ENCODE peak calls at places on chromosomes 7 and 10, in ten cellular contexts. L is sigmoid colon, E is B cell, Z is GM06990, F is lung, P is foreskin fibroblast, J is cardiac muscle cell, R is fibroblast of lung, T is dorsolateral prefrontal cortex, Y is choroid plexus epithelial cell. S is an unnamed sample.

GRCh38 chr10:118471863-118472262 is 123.6 kb downstream of the PRLHR start:
- DNase-seq in L (no peak), E (no peak), Z (no peak), F (no peak), P (peak), J (no peak), R (no peak), T (no peak), Y (peak), S (peak)

GRCh38 chr7:107045980-107046379 is 1.5 kb downstream of the PRKAR2B start:
- DNase-seq in L (no peak), E (no peak), Z (no peak), F (no peak), P (peak), J (no peak), R (peak), T (no peak), Y (peak), S (peak)

GRCh38 chr7:12796397-12797136 is 109.1 kb downstream of the ARL4A start:
- DNase-seq in L (no peak), E (no peak), Z (no peak), F (no peak), P (no peak), J (no peak), R (no peak), T (no peak), Y (no peak), S (no peak)

GRCh38 chr7:99386584-99387238 is 12.2 kb downstream of the ARPC1B start:
- DNase-seq in L (no peak), E (no peak), Z (no peak), F (no peak), P (peak), J (no peak), R (peak), T (no peak), Y (peak), S (peak)

GRCh38 chr7:101134399-101134980 is 7.6 kb downstream of the SERPINE1 start:
- DNase-seq in L (no peak), E (no peak), Z (no peak), F (no peak), P (peak), J (no peak), R (peak), T (no peak), Y (peak), S (peak)

GRCh38 chr7:22842383-22842903 is 19.8 kb upstream of the TOMM7 start:
- DNase-seq in L (peak), E (no peak), Z (no peak), F (no peak), P (no peak), J (no peak), R (no peak), T (no peak), Y (no peak), S (no peak)

GRCh38 chr10:113475381-113475807 is 77.5 kb upstream of the HABP2 start:
- DNase-seq in L (no peak), E (no peak), Z (no peak), F (no peak), P (peak), J (no peak), R (no peak), T (no peak), Y (peak), S (peak)

GRCh38 chr7:70114854-70115253 is 516.6 kb downstream of the AUTS2 start:
- DNase-seq in L (no peak), E (no peak), Z (no peak), F (no peak), P (no peak), J (no peak), R (no peak), T (no peak), Y (no peak), S (no peak)

GRCh38 chr7:139725843-139726484 is 51.8 kb downstream of the HIPK2 start:
- DNase-seq in L (no peak), E (no peak), Z (no peak), F (no peak), P (no peak), J (no peak), R (no peak), T (no peak), Y (no peak), S (no peak)

GRCh38 chr10:13787015-13787421 is 200.3 kb downstream of the PRPF18 start:
- DNase-seq in L (no peak), E (peak), Z (peak), F (no peak), P (no peak), J (no peak), R (no peak), T (no peak), Y (peak), S (peak)

GRCh38 chr7:134660961-134661376 is 14.3 kb downstream of the BPGM start:
- DNase-seq in L (no peak), E (no peak), Z (no peak), F (no peak), P (peak), J (no peak), R (peak), T (no peak), Y (peak), S (peak)

GRCh38 chr10:49768329-49768728 is 6.2 kb upstream of the OGDHL start:
- DNase-seq in L (no peak), E (peak), Z (no peak), F (no peak), P (no peak), J (no peak), R (no peak), T (no peak), Y (no peak), S (no peak)

GRCh38 chr10:125123363-125124113 is 36.8 kb downstream of the CTBP2 start:
- DNase-seq in L (peak), E (no peak), Z (no peak), F (peak), P (peak), J (no peak), R (peak), T (peak), Y (peak), S (peak)

GRCh38 chr10:125118701-125119100 is 41.7 kb downstream of the CTBP2 start:
- DNase-seq in L (peak), E (no peak), Z (no peak), F (no peak), P (no peak), J (no peak), R (no peak), T (no peak), Y (no peak), S (no peak)

GRCh38 chr10:125122566-125122965 is 37.8 kb downstream of the CTBP2 start:
- DNase-seq in L (peak), E (no peak), Z (no peak), F (no peak), P (no peak), J (no peak), R (no peak), T (no peak), Y (no peak), S (no peak)

GRCh38 chr10:125120046-125120710 is 40.2 kb downstream of the CTBP2 start:
- DNase-seq in L (peak), E (no peak), Z (no peak), F (no peak), P (no peak), J (no peak), R (peak), T (no peak), Y (peak), S (no peak)

GRCh38 chr10:125121003-125121402 is 39.4 kb downstream of the CTBP2 start:
- DNase-seq in L (peak), E (no peak), Z (no peak), F (no peak), P (no peak), J (no peak), R (no peak), T (no peak), Y (no peak), S (no peak)
- TF ChIP-seq CTCF in L (no peak), E (no peak), Z (no peak), F (no peak), P (no peak), J (no peak), R (no peak), T (no peak), Y (no peak), S (no peak)

GRCh38 chr7:96089511-96089910 is 232.4 kb downstream of the SLC25A13 start:
- DNase-seq in L (no peak), E (no peak), Z (no peak), F (no peak), P (no peak), J (no peak), R (no peak), T (no peak), Y (no peak), S (no peak)
- TF ChIP-seq CTCF in L (no peak), E (no peak), Z (no peak), F (no peak), P (no peak), J (no peak), R (no peak), T (no peak), Y (no peak), S (no peak)

DNA sequence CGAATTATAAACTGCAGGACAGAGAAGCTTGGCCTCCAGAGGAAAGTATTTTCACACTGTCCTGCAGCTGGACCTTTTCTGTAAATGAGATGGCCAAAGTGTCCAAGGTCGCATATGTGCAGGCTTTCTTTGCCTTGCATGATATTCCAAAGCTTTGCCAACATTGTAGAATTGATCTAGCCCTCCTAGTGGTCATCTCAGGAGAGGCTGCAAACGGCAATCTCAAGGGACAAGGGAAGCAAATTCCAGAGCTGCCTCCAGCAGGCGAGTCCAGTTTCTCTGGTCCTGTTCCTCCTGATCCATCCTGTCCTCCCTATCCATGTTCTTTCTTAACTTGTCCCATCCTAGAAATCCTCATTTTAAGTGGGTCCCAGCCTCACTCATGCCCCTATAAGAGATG is 373.4 kb upstream of the PCDH15 start:
- DNase-seq in L (no peak), E (no peak), Z (no peak), F (no peak), P (no peak), J (peak), R (no peak), T (no peak), Y (peak), S (no peak)
- TF ChIP-seq CTCF in L (no peak), E (no peak), Z (no peak), F (no peak), P (no peak), J (no peak), R (no peak), T (no peak), Y (peak), S (no peak)

GRCh38 chr10:102101152-102101551 is 19.0 kb downstream of the LDB1 start:
- DNase-seq in L (no peak), E (no peak), Z (no peak), F (no peak), P (no peak), J (no peak), R (no peak), T (no peak), Y (peak), S (no peak)
- TF ChIP-seq CTCF in L (no peak), E (no peak), Z (peak), F (no peak), P (no peak), J (no peak), R (no peak), T (no peak), Y (peak), S (no peak)

GRCh38 chr7:90408142-90408541 is 4.9 kb downstream of the CLDN12 start:
- DNase-seq in L (no peak), E (no peak), Z (no peak), F (no peak), P (no peak), J (no peak), R (no peak), T (no peak), Y (no peak), S (no peak)

GRCh38 chr7:90413185-90413528 is 9.9 kb downstream of the CLDN12 start:
- DNase-seq in L (no peak), E (no peak), Z (no peak), F (no peak), P (no peak), J (no peak), R (no peak), T (no peak), Y (no peak), S (no peak)

GRCh38 chr7:90411510-90411909 is 8.2 kb downstream of the CLDN12 start:
- DNase-seq in L (no peak), E (no peak), Z (no peak), F (no peak), P (peak), J (no peak), R (no peak), T (no peak), Y (no peak), S (no peak)

GRCh38 chr7:90409667-90410066 is 6.4 kb downstream of the CLDN12 start:
- DNase-seq in L (no peak), E (no peak), Z (no peak), F (no peak), P (no peak), J (no peak), R (peak), T (no peak), Y (no peak), S (no peak)

DNA sequence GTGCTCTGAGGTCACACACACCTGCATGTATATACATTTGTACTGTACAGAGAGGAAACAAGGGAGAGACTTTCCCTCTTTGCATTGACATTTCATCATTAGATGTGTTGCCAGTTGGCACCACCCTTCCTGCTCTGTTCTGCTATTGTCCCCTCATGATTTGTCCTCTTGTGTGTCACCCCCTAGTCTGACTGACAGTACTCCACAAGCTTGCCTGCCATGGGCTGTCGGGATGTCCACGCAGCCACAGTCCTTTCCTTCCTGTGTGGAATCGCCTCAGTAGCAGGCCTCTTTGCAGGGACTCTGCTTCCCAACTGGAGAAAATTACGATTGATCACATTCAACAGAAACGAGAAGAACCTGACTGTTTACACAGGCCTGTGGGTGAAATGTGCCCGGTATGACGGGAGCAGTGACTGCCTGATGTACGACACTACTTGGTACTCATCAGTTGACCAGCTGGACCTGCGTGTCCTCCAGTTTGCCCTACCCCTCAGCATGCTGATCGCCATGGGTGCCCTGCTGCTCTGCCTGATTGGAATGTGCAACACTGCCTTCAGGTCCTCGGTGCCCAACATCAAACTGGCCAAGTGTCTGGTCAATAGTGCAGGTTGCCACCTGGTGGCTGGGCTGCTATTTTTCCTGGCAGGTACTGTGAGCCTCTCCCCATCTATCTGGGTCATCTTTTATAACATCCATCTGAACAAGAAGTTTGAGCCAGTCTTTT is 9.4 kb downstream of the CLDN12 start:
- DNase-seq in L (no peak), E (no peak), Z (peak), F (no peak), P (no peak), J (no peak), R (peak), T (no peak), Y (peak), S (no peak)
- TF ChIP-seq CTCF in L (peak), E (no peak), Z (peak), F (no peak), P (no peak), J (peak), R (no peak), T (no peak), Y (peak), S (peak)

S was measured in fibroblast of pulmonary artery.